ENCODE peak calls at places on chromosomes 12 and 14, in four cellular contexts. H, E, Z and D are unnamed samples.

GRCh38 chr12:123250471-123251383 is 17.5 kb downstream of the MTRFR start:
- DNase-seq in H (no peak), E (no peak), Z (no peak), D (no peak)

GRCh38 chr12:30794020-30794419 is 39.3 kb upstream of the CAPRIN2 start:
- DNase-seq in H (no peak), E (no peak), Z (no peak), D (no peak)

GRCh38 chr12:33156042-33156441 is 259.5 kb upstream of the PKP2 start:
- DNase-seq in H (no peak), E (no peak), Z (no peak), D (no peak)

GRCh38 chr12:21773799-21774198 is 707 bp downstream of the KCNJ8 start:
- DNase-seq in H (no peak), E (no peak), Z (no peak), D (no peak)

GRCh38 chr14:79552778-79553177 is 658.5 kb downstream of the DIO2 start:
- DNase-seq in H (no peak), E (no peak), Z (no peak), D (no peak)

GRCh38 chr12:70948976-70949336 is 28.4 kb upstream of the PTPRR start:
- DNase-seq in H (peak; percentile 45), E (peak; percentile 18), Z (peak; percentile 43), D (no peak)

GRCh38 chr12:2691001-2691339 is 103.8 kb upstream of the FKBP4 start:
- DNase-seq in H (no peak), E (no peak), Z (peak; percentile 60), D (no peak)

GRCh38 chr12:13208533-13209278 is 12.2 kb downstream of the EMP1 start:
- DNase-seq in H (no peak), E (no peak), Z (peak; percentile 37), D (peak; percentile 24)

DNA sequence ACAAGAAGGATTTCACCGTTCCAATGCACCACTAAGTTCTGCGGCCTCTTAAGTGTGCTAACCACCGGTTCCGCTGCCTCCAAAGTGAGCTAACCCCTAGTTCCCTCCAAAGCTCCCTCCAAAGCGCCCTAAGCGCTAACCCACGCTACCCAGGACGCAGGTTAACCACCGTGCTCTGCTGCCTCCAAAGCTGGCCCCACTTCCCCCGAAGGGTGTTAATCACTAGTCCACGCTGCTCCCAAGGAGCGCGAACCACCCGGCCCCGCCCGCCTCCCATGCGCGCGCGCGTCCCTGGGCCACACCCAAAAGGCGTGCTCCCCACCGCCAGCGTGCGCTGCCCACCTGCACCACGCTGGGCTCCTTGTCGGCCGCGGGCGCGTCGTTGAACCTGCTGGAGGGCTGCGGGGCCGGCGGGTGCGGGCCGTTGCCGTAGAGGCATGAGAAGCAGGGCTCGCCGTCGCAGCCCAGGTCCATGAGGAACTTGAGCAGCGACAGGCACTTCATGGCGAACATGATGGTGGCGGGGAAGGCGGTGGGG is 11.7 kb downstream of the FAM181A start:
- DNase-seq in H (no peak), E (no peak), Z (peak; percentile 21), D (no peak)
- H3K27ac ChIP-seq in H (no peak overlapping the region), E (no peak overlapping the region), Z (no peak overlapping the region), D (no peak overlapping the region)

DNA sequence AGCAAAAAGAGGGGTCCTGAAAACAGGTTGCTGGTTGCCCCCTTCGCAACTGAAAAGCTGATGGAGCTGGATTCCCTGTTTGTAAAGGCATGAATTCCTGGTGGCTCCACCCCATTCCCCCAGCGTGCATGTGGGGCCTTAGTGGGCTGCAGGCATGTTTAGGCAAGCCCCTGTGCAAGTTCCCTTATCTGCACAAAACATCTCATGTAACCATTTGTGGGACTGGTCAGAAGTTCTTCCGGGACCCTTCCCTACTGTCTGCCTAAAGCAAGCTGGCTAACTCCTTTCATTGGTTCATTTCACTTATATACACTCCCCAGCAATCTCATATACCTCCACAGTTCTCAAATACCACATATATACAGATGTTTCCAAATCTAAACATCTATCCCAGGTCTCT is 24.0 kb upstream of the HIGD1C start:
- DNase-seq in H (no peak), E (no peak), Z (no peak), D (no peak)
- TF ChIP-seq POLR2A in H (no peak), E (no peak), Z (no peak), D (no peak)

GRCh38 chr14:22469541-22470303 is 119.3 kb downstream of the DAD1 start:
- DNase-seq in H (no peak), E (no peak), Z (no peak), D (no peak)
- H3K4me1 ChIP-seq in H (no peaks in the 10 kb centered on the region), E (no peaks in the 10 kb centered on the region), Z (no peaks in the 10 kb centered on the region), D (no peaks in the 10 kb centered on the region)

GRCh38 chr14:103703433-103704385 is 11.5 kb downstream of the XRCC3 start:
- DNase-seq in H (no peak), E (no peak), Z (no peak), D (no peak)
- H3K27ac ChIP-seq in H (peak overlapping the region; percentile 60), E (no peak overlapping the region), Z (peak overlapping the region; percentile 50), D (no peak overlapping the region)

GRCh38 chr12:6927379-6927991 is at the start of gene ATN1:
- DNase-seq in H (peak; percentile 78), E (peak; percentile 91), Z (peak; percentile 89), D (peak; percentile 89)
- TF ChIP-seq POLR2A in H (peak; percentile 70), E (no peak), Z (no peak), D (peak; percentile 61)

DNA sequence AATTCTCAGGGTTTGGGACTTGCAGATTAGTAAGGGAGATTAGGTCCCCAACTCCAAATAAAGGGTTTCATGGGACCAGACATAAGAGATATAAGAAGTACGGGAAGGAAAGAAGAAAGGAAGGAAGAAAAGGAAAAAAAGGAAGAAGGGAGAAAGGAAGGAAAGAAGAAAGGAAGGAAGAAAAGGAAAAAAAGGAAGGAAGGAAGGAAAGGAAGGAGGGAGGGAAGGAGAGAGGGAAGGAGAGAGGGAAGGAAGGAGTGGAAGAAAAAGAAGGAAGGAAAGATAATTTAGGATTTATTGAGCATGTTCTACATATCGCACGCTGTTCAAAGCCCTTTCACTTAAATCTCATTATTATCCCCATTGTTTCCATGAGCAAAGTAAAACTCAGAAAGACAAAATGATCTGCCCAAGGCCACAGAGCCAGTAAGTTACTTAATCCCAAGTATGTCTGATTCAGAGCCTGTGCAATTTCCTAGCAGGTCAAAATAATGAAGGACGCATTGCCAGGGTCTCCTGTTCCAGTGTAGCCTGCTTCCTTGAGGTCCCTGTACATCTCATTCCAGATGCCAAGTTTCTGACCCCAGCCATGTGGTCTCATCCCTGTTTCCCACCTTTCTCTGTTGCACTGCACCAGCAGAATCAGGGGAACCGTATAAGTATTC is 3.9 kb upstream of the HDAC7 start:
- DNase-seq in H (no peak), E (no peak), Z (no peak), D (no peak)
- H3K4me1 ChIP-seq in H (peaks cover 61% of the 10 kb centered on the region), E (peaks cover 4% of the 10 kb centered on the region), Z (peaks cover 50% of the 10 kb centered on the region), D (peaks cover 36% of the 10 kb centered on the region)

GRCh38 chr14:69693145-69693544 is 73.8 kb upstream of the SRSF5 start:
- DNase-seq in H (no peak), E (no peak), Z (no peak), D (no peak)
- H3K27ac ChIP-seq in H (peak overlapping the region; percentile 81), E (peak overlapping the region; percentile 90), Z (peak overlapping the region; percentile 78), D (peak overlapping the region; percentile 91)

GRCh38 chr12:109997393-109997792 is 1.2 kb upstream of the GIT2 start:
- DNase-seq in H (no peak), E (no peak), Z (no peak), D (no peak)

GRCh38 chr12:109998241-109998903 is 858 bp upstream of the ANKRD13A start:
- DNase-seq in H (no peak), E (no peak), Z (no peak), D (no peak)

GRCh38 chr12:109995703-109996482 is at the start of gene GIT2:
- DNase-seq in H (peak; percentile 90), E (peak; percentile 94), Z (peak; percentile 96), D (peak; percentile 95)

GRCh38 chr12:109995366-109995702 is 834 bp downstream of the GIT2 start:
- DNase-seq in H (no peak), E (peak; percentile 21), Z (no peak), D (peak; percentile 62)

DNA sequence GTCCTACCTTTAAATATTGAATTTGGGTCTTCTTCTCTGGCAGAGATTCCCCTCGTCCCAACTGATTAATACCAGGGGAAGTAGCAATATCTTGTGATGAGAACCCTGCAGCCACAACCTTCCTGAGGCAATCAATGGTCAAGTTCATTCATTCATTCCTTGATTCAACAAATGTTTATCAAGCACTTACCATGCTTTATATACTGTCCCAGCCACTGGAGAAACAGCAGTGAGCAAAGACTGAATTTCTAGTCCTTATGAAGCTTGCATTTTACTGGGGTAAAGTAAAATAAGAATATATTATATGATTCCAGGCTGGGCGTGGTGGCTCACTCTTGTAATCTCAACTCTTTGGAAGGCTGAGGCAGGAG is 300 bp upstream of the GIT2 start:
- DNase-seq in H (no peak), E (no peak), Z (no peak), D (no peak)
- TF ChIP-seq POLR2A in H (no peak), E (no peak), Z (no peak), D (no peak)